ENCODE peak calls at places on chromosomes 13 and 19, in seven cellular contexts. M is OCI-LY7, X is mammary epithelial cell, D is GM12878, T is GM23338, Q is IMR-90, Y is hepatocyte. N is an unnamed sample. For H4K20me1, the result is how much of the 10 kb centered on the place peaks cover.

GRCh38 chr13:27252467-27252866 is 1.1 kb downstream of the RPL21 start:
- DNase-seq in Y (no peak), D (no peak), X (no peak), T (no peak), M (no peak), Q (no peak), N (no peak)

GRCh38 chr13:77810430-77810829 is 108.2 kb downstream of the EDNRB start:
- DNase-seq in Q (peak), M (peak), Y (no peak), X (peak), D (no peak), T (peak), N (peak)

GRCh38 chr13:43411741-43412140 is 375.0 kb downstream of the ENOX1 start:
- DNase-seq in T (no peak), X (no peak), M (no peak), Q (peak), D (no peak), Y (no peak), N (no peak)

GRCh38 chr13:109738298-109738746 is 48.1 kb downstream of the IRS2 start:
- DNase-seq in X (peak), Q (no peak), D (no peak), Y (no peak), M (no peak), T (no peak), N (no peak)

GRCh38 chr13:99218545-99218944 is 17.9 kb downstream of the UBAC2 start:
- DNase-seq in Y (no peak), D (no peak), M (no peak), T (no peak), Q (peak), X (no peak), N (no peak)

GRCh38 chr19:38730731-38731589 is 13.3 kb downstream of the CAPN12 start:
- DNase-seq in Q (no peak), D (no peak), Y (no peak), M (no peak), T (no peak), X (no peak), N (no peak)

GRCh38 chr13:103140001-103140671 is 73.9 kb upstream of the SLC10A2 start:
- DNase-seq in D (peak), Y (peak), T (peak), Q (no peak), M (peak), X (peak), N (peak)

GRCh38 chr19:41551212-41551610 is 24.8 kb upstream of the CEACAM21 start:
- DNase-seq in D (no peak), Q (no peak), M (no peak), T (no peak), Y (no peak), X (no peak), N (no peak)

GRCh38 chr19:7191946-7192691 is 102.1 kb downstream of the INSR start:
- DNase-seq in Q (no peak), T (no peak), M (no peak), X (no peak), Y (no peak), D (no peak), N (peak)

DNA sequence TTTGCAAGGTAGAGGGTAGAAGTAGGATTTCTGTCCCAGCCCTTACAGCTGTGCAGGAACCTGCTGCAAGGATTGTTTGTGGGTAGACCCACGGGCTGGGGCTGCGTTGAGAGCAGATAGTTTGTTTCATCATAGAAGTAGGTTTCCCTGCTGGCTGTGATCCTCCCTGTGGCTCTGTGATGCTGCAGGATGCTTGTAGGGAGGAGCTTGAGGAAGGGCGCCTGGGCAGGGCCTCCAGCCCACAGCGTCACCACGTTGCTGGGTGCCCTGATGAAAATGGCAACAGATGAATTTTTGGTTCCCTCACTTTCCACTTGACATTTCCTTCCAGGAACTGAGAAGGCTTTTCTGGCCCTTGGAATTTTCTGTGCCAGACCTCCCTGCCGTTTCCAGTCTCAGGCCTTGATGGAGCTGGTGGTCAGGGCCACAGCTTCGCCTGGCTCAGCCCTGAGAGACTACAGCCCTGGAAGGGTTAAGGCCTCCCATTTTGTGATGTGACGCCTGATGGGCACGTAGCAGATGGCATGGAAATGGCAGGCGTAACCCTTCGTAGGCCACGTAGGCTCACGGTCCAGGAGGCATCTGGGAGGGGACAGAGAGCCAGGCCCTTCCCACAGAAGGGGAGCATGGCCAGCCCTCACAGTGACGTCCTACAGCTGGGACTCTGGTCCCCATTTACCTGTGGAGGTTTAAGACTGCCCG is 42.2 kb downstream of the GATAD2A start:
- DNase-seq in Q (peak), D (no peak), T (no peak), Y (no peak), X (no peak), M (no peak), N (peak)
- H4K20me1 ChIP-seq in Q (half or more), D (under half), T (half or more), Y (half or more), X (under half), M (under half), N (under half)

DNA sequence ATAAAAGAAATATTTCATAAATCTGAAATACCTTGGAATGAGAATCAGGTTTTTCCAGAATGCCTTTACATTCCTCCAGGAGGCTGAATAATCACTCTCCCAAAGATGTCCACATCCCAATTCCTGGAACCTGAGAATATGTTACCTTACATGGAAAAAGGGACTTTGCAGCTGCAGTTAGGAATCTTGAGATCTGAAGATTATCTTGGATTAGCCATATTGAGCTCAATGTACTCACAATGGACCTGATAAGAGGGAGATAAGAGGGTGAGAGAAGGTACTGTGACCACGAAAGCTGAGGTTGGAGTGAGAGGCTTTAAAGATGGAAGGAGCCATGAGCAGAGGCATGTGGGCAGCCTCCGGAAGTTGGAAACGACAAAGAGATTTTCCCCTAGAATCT is 36.8 kb upstream of the MBNL2 start:
- DNase-seq in Q (no peak), Y (no peak), T (no peak), D (no peak), M (no peak), X (no peak), N (no peak)
- H4K20me1 ChIP-seq in Q (under half), Y (under half), T (under half), D (under half), M (under half), X (under half), N (under half)

GRCh38 chr19:34274284-34274826 is 20.0 kb downstream of the GARRE1 start:
- DNase-seq in Q (peak), T (no peak), M (no peak), X (no peak), Y (no peak), D (no peak), N (peak)
- H4K20me1 ChIP-seq in Q (under half), T (under half), M (under half), X (under half), Y (under half), D (under half), N (under half)

GRCh38 chr19:33248553-33248953 is 22.9 kb upstream of the SLC7A10 start:
- DNase-seq in Y (peak), T (no peak), M (no peak), X (no peak), D (no peak), Q (no peak), N (no peak)
- H4K20me1 ChIP-seq in Y (under half), T (under half), M (under half), X (under half), D (under half), Q (under half), N (under half)

DNA sequence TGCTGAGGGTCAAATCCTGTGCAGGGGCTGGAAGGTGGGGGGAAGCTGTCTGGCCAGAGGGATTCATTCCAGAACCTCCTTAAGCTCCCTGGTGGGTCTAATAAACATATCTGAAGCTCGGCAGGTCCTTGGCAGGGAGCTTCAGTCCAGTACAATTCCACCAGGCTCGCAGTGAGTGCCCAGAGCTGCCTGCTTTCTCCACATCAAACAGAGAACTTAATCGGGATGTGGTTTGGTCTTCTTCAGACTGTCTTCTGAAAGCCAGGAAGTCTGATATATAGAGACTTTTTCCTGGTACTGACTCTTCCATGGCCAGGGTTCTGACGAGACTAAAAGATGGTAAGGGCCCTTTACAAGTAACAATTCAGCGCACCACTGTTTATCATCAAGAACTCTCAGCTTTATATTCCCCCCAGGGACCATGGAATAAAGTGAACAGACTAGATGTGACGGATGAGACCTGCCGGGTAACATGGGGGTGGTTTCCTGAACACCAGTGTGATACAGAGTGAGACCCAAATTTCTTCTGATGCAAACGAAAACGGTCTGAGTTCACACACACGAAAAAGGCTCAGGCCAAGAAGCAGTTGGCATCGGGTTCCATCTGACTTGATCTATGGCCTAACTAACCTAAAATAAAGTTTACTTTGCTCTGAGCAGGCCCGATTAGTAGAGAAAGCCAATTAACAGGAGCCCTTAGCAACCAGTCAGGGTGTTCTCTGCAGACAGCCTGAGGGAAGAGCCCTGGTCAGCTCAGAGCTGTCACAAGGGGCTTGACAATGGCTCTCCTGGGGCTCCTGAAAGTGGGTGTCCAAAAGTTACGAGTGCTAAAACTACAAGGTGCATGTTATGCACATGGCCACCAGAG is 29.0 kb downstream of the RANBP3 start:
- DNase-seq in Q (no peak), D (no peak), X (no peak), Y (no peak), T (no peak), M (no peak), N (no peak)
- H4K20me1 ChIP-seq in Q (half or more), D (under half), X (under half), Y (half or more), T (half or more), M (under half), N (under half)